ENCODE peak calls at places on chromosomes 4 and X, in five cellular contexts. C is HepG2, R is A549, W is K562, G is GM12878. D is an unnamed sample.

GRCh38 chr4:74446193-74446868 is 1.4 kb downstream of the AREG start:
- DNase-seq in C (no peak), R (no peak), W (no peak), G (no peak), D (no peak)

GRCh38 chrX:46573896-46574336 is 351 bp downstream of the CHST7 start:
- DNase-seq in C (peak), R (peak), W (no peak), G (no peak), D (no peak)

GRCh38 chrX:115592997-115593734 is 32.2 kb downstream of the PLS3 start:
- DNase-seq in C (no peak), R (no peak), W (no peak), G (no peak), D (no peak)

GRCh38 chr4:102815981-102816380 is 11.4 kb downstream of the UBE2D3 start:
- DNase-seq in C (peak), R (peak), W (no peak), G (no peak), D (no peak)

GRCh38 chrX:37353646-37354045 is 4.5 kb downstream of the PRRG1 start:
- DNase-seq in C (no peak), R (no peak), W (no peak), G (no peak), D (no peak)

GRCh38 chrX:41449615-41450014 is 2.5 kb downstream of the NYX start:
- DNase-seq in C (no peak), R (no peak), W (no peak), G (no peak), D (no peak)

GRCh38 chr4:186192068-186192751 is 843 bp downstream of the CYP4V2 start:
- DNase-seq in C (peak), R (peak), W (peak), G (no peak), D (no peak)

GRCh38 chr4:88859191-88859812 is 161.7 kb upstream of the NAP1L5 start:
- DNase-seq in C (no peak), R (no peak), W (no peak), G (no peak), D (no peak)

GRCh38 chrX:72714471-72714916 is 388 bp upstream of the PHKA1 start:
- DNase-seq in C (peak), R (peak), W (peak), G (no peak), D (peak)

GRCh38 chr4:76607266-76607799 is 172.3 kb downstream of the SHROOM3 start:
- DNase-seq in C (no peak), R (no peak), W (no peak), G (peak), D (no peak)

GRCh38 chr4:173076903-173077629 is 91.5 kb upstream of the GALNT7 start:
- DNase-seq in C (no peak), R (no peak), W (no peak), G (no peak), D (no peak)

GRCh38 chr4:181661090-181661489 is 582.1 kb upstream of the TENM3 start:
- DNase-seq in C (no peak), R (no peak), W (no peak), G (no peak), D (no peak)

GRCh38 chr4:58649236-58649635 is 1539.1 kb upstream of the IGFBP7 start:
- DNase-seq in C (no peak), R (no peak), W (no peak), G (no peak), D (no peak)

GRCh38 chr4:128565565-128566186 is 243.8 kb upstream of the JADE1 start:
- DNase-seq in C (peak), R (no peak), W (peak), G (no peak), D (peak)

GRCh38 chrX:120334137-120334536 is 22.9 kb upstream of the TMEM255A start:
- DNase-seq in C (no peak), R (no peak), W (no peak), G (no peak), D (no peak)

GRCh38 chr4:104330125-104330524 is 164.6 kb downstream of the CXXC4 start:
- DNase-seq in C (no peak), R (no peak), W (no peak), G (peak), D (no peak)

GRCh38 chr4:150863456-150863855 is 151.6 kb downstream of the LRBA start:
- DNase-seq in C (peak), R (no peak), W (no peak), G (no peak), D (no peak)

GRCh38 chr4:8710416-8710815 is 117.9 kb downstream of the CPZ start:
- DNase-seq in C (no peak), R (no peak), W (no peak), G (no peak), D (no peak)

GRCh38 chr4:145788765-145789164 is 108.8 kb downstream of the C4orf51 start:
- DNase-seq in C (no peak), R (no peak), W (no peak), G (no peak), D (no peak)

GRCh38 chr4:118193421-118193820 is 159.1 kb downstream of the NDST3 start:
- DNase-seq in C (no peak), R (no peak), W (no peak), G (no peak), D (no peak)

GRCh38 chr4:128862608-128863313 is 53.3 kb downstream of the JADE1 start:
- DNase-seq in C (no peak), R (no peak), W (no peak), G (peak), D (no peak)

GRCh38 chr4:60485279-60485678 is 714.8 kb upstream of the ADGRL3 start:
- DNase-seq in C (no peak), R (no peak), W (no peak), G (no peak), D (no peak)

GRCh38 chr4:145723336-145723735 is 43.4 kb downstream of the C4orf51 start:
- DNase-seq in C (no peak), R (no peak), W (no peak), G (no peak), D (no peak)

GRCh38 chrX:48540015-48540350 is 469 bp downstream of the TBC1D25 start:
- DNase-seq in C (peak), R (peak), W (no peak), G (no peak), D (peak)

GRCh38 chrX:81259008-81259713 is 57.3 kb downstream of the SH3BGRL start:
- DNase-seq in C (no peak), R (no peak), W (no peak), G (no peak), D (no peak)

GRCh38 chr4:163922302-163922701 is 427.8 kb downstream of the TMA16 start:
- DNase-seq in C (no peak), R (no peak), W (no peak), G (no peak), D (no peak)

GRCh38 chr4:53122280-53123116 is 243.4 kb downstream of the SCFD2 start:
- DNase-seq in C (peak), R (no peak), W (no peak), G (no peak), D (no peak)

GRCh38 chrX:129091097-129091496 is 432.2 kb downstream of the SMARCA1 start:
- DNase-seq in C (no peak), R (no peak), W (no peak), G (no peak), D (no peak)

GRCh38 chr4:7902101-7902553 is 37.5 kb downstream of the AFAP1 start:
- DNase-seq in C (no peak), R (no peak), W (no peak), G (no peak), D (no peak)

GRCh38 chrX:134911348-134911747 is 79.4 kb upstream of the SMIM10 start:
- DNase-seq in C (no peak), R (no peak), W (no peak), G (no peak), D (no peak)

GRCh38 chrX:123698979-123699378 is 33.9 kb downstream of the THOC2 start:
- DNase-seq in C (no peak), R (no peak), W (no peak), G (no peak), D (no peak)

GRCh38 chr4:81031389-81032173 is 1.1 kb downstream of the BMP3 start:
- DNase-seq in C (no peak), R (no peak), W (no peak), G (no peak), D (no peak)

GRCh38 chrX:127389900-127390299 is 570.4 kb downstream of the PRR32 start:
- DNase-seq in C (no peak), R (no peak), W (no peak), G (no peak), D (no peak)

GRCh38 chr4:26077840-26078239 is 163.8 kb downstream of the SMIM20 start:
- DNase-seq in C (no peak), R (no peak), W (no peak), G (no peak), D (no peak)

GRCh38 chr4:26082565-26082964 is 168.5 kb downstream of the SMIM20 start:
- DNase-seq in C (no peak), R (no peak), W (no peak), G (no peak), D (no peak)

GRCh38 chr4:26083987-26084386 is 170.0 kb downstream of the SMIM20 start:
- DNase-seq in C (no peak), R (no peak), W (no peak), G (peak), D (peak)

GRCh38 chr4:26081795-26082498 is 167.9 kb downstream of the SMIM20 start:
- DNase-seq in C (peak), R (peak), W (peak), G (no peak), D (peak)

GRCh38 chr4:26080876-26081628 is 167.0 kb downstream of the SMIM20 start:
- DNase-seq in C (no peak), R (no peak), W (no peak), G (no peak), D (no peak)
- TF ChIP-seq REST in C (no peak), R (no peak), W (no peak), G (no peak), D (no peak)

GRCh38 chrX:154352012-154352401 is 22.4 kb downstream of the FLNA start:
- DNase-seq in C (no peak), R (no peak), W (no peak), G (no peak), D (no peak)
- TF ChIP-seq POLR2A in C (no peak), R (no peak), W (no peak), G (peak), D (no peak)

GRCh38 chr4:947491-947971 is 15.3 kb downstream of the TMEM175 start:
- DNase-seq in C (no peak), R (no peak), W (no peak), G (no peak), D (no peak)
- TF ChIP-seq REST in C (no peak), R (no peak), W (no peak), G (no peak), D (no peak)

GRCh38 chr4:39367166-39367565 is 1.0 kb upstream of the RFC1 start:
- DNase-seq in C (peak), R (no peak), W (no peak), G (no peak), D (no peak)

GRCh38 chr4:39369301-39369700 is 3.1 kb upstream of the RFC1 start:
- DNase-seq in C (no peak), R (no peak), W (peak), G (no peak), D (no peak)

GRCh38 chr4:39365360-39365759 is 802 bp downstream of the RFC1 start:
- DNase-seq in C (no peak), R (no peak), W (no peak), G (no peak), D (no peak)

GRCh38 chr4:39363773-39364393 is 2.3 kb downstream of the RFC1 start:
- DNase-seq in C (no peak), R (no peak), W (no peak), G (no peak), D (no peak)

DNA sequence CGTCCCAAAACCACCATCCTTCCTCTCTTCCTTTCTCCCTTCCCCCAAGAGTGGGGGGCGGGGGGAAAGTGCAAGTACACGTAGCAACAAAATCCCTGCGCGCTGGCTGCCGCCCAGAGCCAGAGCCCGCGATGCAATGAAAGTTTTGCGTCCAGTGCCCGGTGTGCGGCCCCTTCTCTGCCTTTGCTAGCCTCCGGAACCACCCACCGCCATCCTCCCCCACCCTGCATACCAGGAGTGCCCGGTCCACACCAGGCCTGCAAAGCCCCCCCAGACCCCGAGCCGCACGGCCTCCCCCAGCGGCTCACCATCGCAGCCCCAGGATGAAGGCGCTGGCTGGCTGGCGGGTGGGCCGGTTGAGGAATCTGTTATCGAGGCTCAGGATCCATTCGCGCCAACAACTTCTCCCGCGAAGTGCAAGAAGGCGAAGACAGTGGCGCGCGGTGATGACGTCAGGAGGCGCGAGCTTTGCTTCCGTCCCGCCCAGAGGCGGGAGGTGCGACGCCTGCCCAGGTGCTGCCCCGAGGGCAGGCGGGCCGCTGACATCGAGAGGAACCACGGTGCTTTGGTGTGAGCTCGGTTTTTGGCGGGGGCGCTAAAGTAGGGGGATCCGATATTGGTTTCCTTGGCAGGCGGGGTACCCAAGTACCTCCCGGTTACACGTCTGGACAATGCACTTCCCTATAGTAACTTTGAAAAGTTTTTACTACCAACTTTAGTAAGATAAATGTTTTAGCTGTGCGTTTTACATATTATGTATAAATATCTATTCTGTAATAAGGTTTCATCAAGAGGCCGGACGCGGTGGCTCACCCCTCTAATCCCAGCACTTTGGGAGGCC is at the start of gene RFC1:
- DNase-seq in C (peak), R (peak), W (peak), G (peak), D (peak)
- TF ChIP-seq POLR2A in C (peak), R (peak), W (peak), G (peak), D (no peak)

GRCh38 chr4:140172960-140173359 is 19.0 kb upstream of the MAML3 start:
- DNase-seq in C (no peak), R (no peak), W (no peak), G (no peak), D (no peak)

GRCh38 chr4:140180577-140180976 is 26.6 kb upstream of the MAML3 start:
- DNase-seq in C (no peak), R (no peak), W (no peak), G (no peak), D (no peak)

GRCh38 chr4:140174535-140174934 is 20.6 kb upstream of the MAML3 start:
- DNase-seq in C (no peak), R (no peak), W (no peak), G (no peak), D (no peak)

DNA sequence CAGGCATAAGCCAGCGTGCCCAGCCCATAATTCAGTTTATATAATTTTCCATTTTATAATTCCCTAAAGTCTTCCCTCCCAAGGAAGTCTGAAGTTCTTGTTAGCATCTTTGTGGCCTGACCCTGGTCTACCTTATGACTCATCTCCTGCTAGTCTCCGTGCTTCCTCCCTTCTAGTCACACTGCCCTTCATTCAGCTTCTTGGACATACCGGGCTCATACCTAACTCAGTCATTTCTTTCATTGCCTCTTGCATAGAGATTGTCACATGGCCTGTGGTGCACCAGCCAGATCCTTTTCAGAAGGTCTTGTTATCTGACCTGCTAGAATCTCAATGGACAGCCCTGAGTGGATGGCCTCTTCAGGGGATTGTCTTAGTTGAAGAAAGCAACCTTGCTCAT is 22.8 kb upstream of the MAML3 start:
- DNase-seq in C (no peak), R (no peak), W (no peak), G (no peak), D (no peak)
- TF ChIP-seq REST in C (no peak), R (no peak), W (no peak), G (no peak), D (no peak)

GRCh38 chr4:183504064-183504929 is 561 bp upstream of the ING2 start:
- DNase-seq in C (peak), R (peak), W (peak), G (peak), D (peak)
- TF ChIP-seq POLR2A in C (peak), R (peak), W (peak), G (peak), D (no peak)

GRCh38 chrX:42577936-42578335 is 200.0 kb downstream of the PPP1R2C start:
- DNase-seq in C (no peak), R (no peak), W (no peak), G (no peak), D (no peak)
- TF ChIP-seq REST in C (no peak), R (no peak), W (no peak), G (no peak), D (no peak)

DNA sequence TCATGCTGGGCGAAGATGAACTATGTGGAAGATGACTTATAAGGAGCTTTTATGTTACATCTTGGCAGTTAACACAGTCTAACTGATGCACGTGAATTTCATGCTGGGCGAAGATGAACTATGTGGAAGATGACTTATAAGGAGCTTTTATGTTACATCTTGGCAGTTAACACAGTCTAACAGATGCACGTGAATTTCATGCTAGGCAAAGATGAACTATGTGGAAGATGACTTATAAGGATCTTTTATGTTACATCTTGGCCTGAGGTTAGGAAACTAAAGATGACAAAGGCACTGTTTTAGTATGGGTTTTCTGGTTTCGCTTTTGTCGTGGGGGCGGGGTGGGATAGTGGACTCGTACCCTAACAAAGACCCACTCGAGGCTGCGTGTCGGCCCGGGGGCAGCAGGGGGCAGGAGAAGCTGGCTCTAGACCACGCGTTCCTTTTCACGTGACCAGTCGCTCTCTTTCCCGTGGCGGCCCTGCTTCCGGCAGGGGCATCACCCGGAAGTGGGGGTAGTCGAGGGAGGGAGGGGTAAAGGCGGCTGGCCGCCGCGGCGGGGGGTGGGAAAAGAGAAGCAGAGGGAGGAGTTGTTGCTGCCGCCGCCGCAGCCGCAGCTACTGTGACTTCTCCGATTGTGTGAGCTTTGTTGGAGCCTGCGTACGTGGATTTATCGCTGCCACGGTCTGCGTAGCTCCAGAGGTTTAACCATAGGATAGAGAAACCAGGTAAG is at the start of gene ATP7A:
- DNase-seq in C (peak), R (peak), W (peak), G (peak), D (peak)
- TF ChIP-seq POLR2A in C (peak), R (peak), W (peak), G (peak), D (no peak)

GRCh38 chrX:38800981-38801845 is at the start of gene MID1IP1:
- DNase-seq in C (peak), R (peak), W (peak), G (no peak), D (peak)
- TF ChIP-seq REST in C (no peak), R (no peak), W (no peak), G (no peak), D (no peak)

GRCh38 chr4:15653864-15654391 is 1.2 kb downstream of the FBXL5 start:
- DNase-seq in C (peak), R (no peak), W (peak), G (no peak), D (no peak)

GRCh38 chr4:15654556-15655222 is 468 bp downstream of the FBXL5 start:
- DNase-seq in C (peak), R (peak), W (peak), G (no peak), D (no peak)

GRCh38 chr4:15656038-15656470 is 897 bp upstream of the FBXL5 start:
- DNase-seq in C (no peak), R (no peak), W (no peak), G (no peak), D (no peak)

GRCh38 chr4:15657366-15657765 is 2.2 kb upstream of the FBXL5 start:
- DNase-seq in C (no peak), R (no peak), W (no peak), G (no peak), D (no peak)

GRCh38 chr4:15655223-15656037 is at the start of gene FBXL5:
- DNase-seq in C (peak), R (peak), W (peak), G (peak), D (no peak)
- TF ChIP-seq POLR2A in C (peak), R (peak), W (peak), G (peak), D (peak)

D was measured in HCT116.